ENCODE peak calls at places on chromosomes 5 and 9, in six cellular contexts. H is CD8-positive, alpha-beta memory T cell; V is tibial nerve; E is upper lobe of left lung; P is cardiac muscle cell; M is H7. U is an unnamed sample. For H3K36me3, the result is how much of the 10 kb centered on the place peaks cover.

GRCh38 chr5:72452515-72453259 is 54.5 kb downstream of the ZNF366 start:
- DNase-seq in V (peak), P (no peak), E (no peak), M (no peak), H (no peak), U (no peak)

GRCh38 chr5:57841671-57842375 is 359.2 kb upstream of the ACTBL2 start:
- DNase-seq in V (no peak), H (no peak), E (no peak), M (peak), P (peak), U (no peak)

GRCh38 chr5:57435701-57436134 is 46.9 kb downstream of the ACTBL2 start:
- DNase-seq in H (no peak), V (no peak), M (no peak), P (no peak), E (no peak), U (no peak)

GRCh38 chr9:135130266-135130976 is 43.0 kb downstream of the OLFM1 start:
- DNase-seq in E (no peak), M (no peak), H (no peak), V (no peak), P (no peak), U (no peak)

GRCh38 chr9:13278368-13279246 is 885 bp downstream of the MPDZ start:
- DNase-seq in P (peak), V (peak), H (no peak), M (peak), E (peak), U (no peak)

GRCh38 chr9:133677126-133678010 is 41.2 kb downstream of the DBH start:
- DNase-seq in P (no peak), H (peak), M (no peak), E (peak), V (no peak), U (peak)

GRCh38 chr5:127550652-127551409 is 33.4 kb downstream of the PRRC1 start:
- DNase-seq in M (no peak), H (no peak), V (no peak), P (no peak), E (no peak), U (no peak)

GRCh38 chr5:100852988-100853449 is 50.1 kb downstream of the ST8SIA4 start:
- DNase-seq in M (no peak), H (no peak), V (no peak), P (no peak), E (no peak), U (no peak)

GRCh38 chr9:76602191-76602590 is 143.2 kb downstream of the GCNT1 start:
- DNase-seq in E (no peak), V (no peak), P (no peak), H (no peak), M (no peak), U (no peak)

GRCh38 chr5:56123531-56124243 is 109.4 kb downstream of the ANKRD55 start:
- DNase-seq in H (no peak), P (peak), E (no peak), M (peak), V (no peak), U (no peak)

GRCh38 chr5:79986260-79986659 is 4.8 kb downstream of the MTX3 start:
- DNase-seq in M (no peak), P (no peak), V (no peak), H (no peak), E (no peak), U (no peak)

GRCh38 chr5:179841621-179842020 is 17.0 kb downstream of the MRNIP start:
- DNase-seq in H (no peak), M (no peak), P (no peak), V (no peak), E (peak), U (no peak)

GRCh38 chr9:133857639-133858038 is 119.5 kb upstream of the SARDH start:
- DNase-seq in M (no peak), V (no peak), H (no peak), E (no peak), P (no peak), U (no peak)

GRCh38 chr5:87164409-87164808 is 103.3 kb upstream of the RASA1 start:
- DNase-seq in M (no peak), V (no peak), H (no peak), P (no peak), E (no peak), U (no peak)

GRCh38 chr5:60959156-60959555 is 14.2 kb downstream of the NDUFAF2 start:
- DNase-seq in V (no peak), M (no peak), H (no peak), E (no peak), P (no peak), U (peak)

GRCh38 chr9:117464941-117465616 is 50.2 kb upstream of the ASTN2 start:
- DNase-seq in M (no peak), P (no peak), H (no peak), V (no peak), E (no peak), U (no peak)

GRCh38 chr5:178380541-178381074 is 148.0 kb upstream of the PHYKPL start:
- DNase-seq in P (no peak), V (no peak), H (no peak), M (peak), E (no peak), U (no peak)

GRCh38 chr9:134053941-134054761 is 13.7 kb downstream of the BRD3 start:
- DNase-seq in M (peak), P (no peak), V (no peak), E (peak), H (no peak), U (no peak)

GRCh38 chr5:6260846-6261245 is 117.5 kb downstream of the MED10 start:
- DNase-seq in E (no peak), H (no peak), P (no peak), V (no peak), M (no peak), U (no peak)

GRCh38 chr5:177959315-177959714 is 36.7 kb downstream of the PROP1 start:
- DNase-seq in V (no peak), H (no peak), M (peak), P (no peak), E (no peak), U (no peak)

GRCh38 chr9:129939426-129939825 is 103.6 kb downstream of the FNBP1 start:
- DNase-seq in V (no peak), P (no peak), H (no peak), E (no peak), M (no peak), U (no peak)

GRCh38 chr5:104344809-104345512 is 782.4 kb upstream of the NUDT12 start:
- DNase-seq in H (no peak), M (no peak), E (no peak), V (no peak), P (no peak), U (no peak)

GRCh38 chr5:109819878-109820277 is 130.2 kb downstream of the MAN2A1 start:
- DNase-seq in V (no peak), E (no peak), P (no peak), H (no peak), M (no peak), U (no peak)

GRCh38 chr5:139248826-139249453 is 44.6 kb upstream of the MATR3 start:
- DNase-seq in V (no peak), P (no peak), E (no peak), M (no peak), H (no peak), U (no peak)

GRCh38 chr9:38641985-38642864 is 21.8 kb upstream of the ANKRD18A start:
- DNase-seq in M (peak), V (no peak), P (peak), E (no peak), H (no peak), U (peak)

GRCh38 chr5:95081500-95082355 is 203.2 kb downstream of the MCTP1 start:
- DNase-seq in P (no peak), E (no peak), M (peak), H (peak), V (peak), U (peak)

GRCh38 chr5:160960592-160960991 is 108.6 kb upstream of the ATP10B start:
- DNase-seq in P (no peak), M (no peak), V (no peak), H (no peak), E (no peak), U (no peak)

GRCh38 chr9:105883847-105884246 is 189.5 kb downstream of the TMEM38B start:
- DNase-seq in M (no peak), P (no peak), H (no peak), E (no peak), V (no peak), U (no peak)

GRCh38 chr5:17365756-17366155 is 132.3 kb upstream of the TAF11L2 start:
- DNase-seq in H (no peak), P (no peak), E (no peak), M (no peak), V (no peak), U (no peak)

GRCh38 chr9:137758067-137758466 is 119.5 kb upstream of the CACNA1B start:
- DNase-seq in E (peak), P (no peak), M (no peak), H (no peak), V (no peak), U (no peak)

GRCh38 chr9:137755261-137755927 is 122.2 kb upstream of the CACNA1B start:
- DNase-seq in P (no peak), V (no peak), H (no peak), M (no peak), E (no peak), U (no peak)

GRCh38 chr9:137757613-137758029 is 120.0 kb upstream of the CACNA1B start:
- DNase-seq in P (no peak), M (no peak), E (no peak), H (peak), V (no peak), U (peak)

GRCh38 chr9:137756045-137756744 is 121.4 kb upstream of the CACNA1B start:
- DNase-seq in M (no peak), P (no peak), V (no peak), E (no peak), H (no peak), U (no peak)

GRCh38 chr9:137757139-137757538 is 120.4 kb upstream of the CACNA1B start:
- DNase-seq in E (no peak), P (no peak), H (no peak), V (no peak), M (no peak), U (no peak)
- H3K36me3 ChIP-seq in E (half or more), P (under half), H (under half), V (half or more), M (under half), U (under half)

DNA sequence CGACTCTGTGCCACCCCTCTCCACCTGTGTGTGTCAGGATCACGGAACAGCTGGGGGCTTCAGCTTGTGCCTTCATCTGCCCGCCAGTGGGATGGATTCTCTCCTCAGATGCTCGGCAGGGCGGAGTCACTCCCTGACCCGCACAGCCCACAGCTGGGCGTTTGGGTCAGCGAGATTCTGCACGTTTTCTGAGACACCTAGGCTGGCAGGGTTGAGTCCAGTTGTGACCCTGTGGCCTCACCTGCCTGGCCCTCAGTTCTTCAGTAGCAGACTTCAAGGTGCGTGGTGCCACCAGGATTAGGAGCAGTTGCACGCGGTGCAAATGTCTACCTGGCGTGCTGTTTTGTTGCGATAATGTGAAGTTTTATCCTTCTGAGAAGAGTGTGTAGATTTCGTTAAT is 5.0 kb downstream of the NDUFS6 start:
- DNase-seq in M (no peak), P (no peak), E (no peak), V (no peak), H (no peak), U (no peak)
- H3K36me3 ChIP-seq in M (under half), P (half or more), E (half or more), V (half or more), H (under half), U (half or more)

DNA sequence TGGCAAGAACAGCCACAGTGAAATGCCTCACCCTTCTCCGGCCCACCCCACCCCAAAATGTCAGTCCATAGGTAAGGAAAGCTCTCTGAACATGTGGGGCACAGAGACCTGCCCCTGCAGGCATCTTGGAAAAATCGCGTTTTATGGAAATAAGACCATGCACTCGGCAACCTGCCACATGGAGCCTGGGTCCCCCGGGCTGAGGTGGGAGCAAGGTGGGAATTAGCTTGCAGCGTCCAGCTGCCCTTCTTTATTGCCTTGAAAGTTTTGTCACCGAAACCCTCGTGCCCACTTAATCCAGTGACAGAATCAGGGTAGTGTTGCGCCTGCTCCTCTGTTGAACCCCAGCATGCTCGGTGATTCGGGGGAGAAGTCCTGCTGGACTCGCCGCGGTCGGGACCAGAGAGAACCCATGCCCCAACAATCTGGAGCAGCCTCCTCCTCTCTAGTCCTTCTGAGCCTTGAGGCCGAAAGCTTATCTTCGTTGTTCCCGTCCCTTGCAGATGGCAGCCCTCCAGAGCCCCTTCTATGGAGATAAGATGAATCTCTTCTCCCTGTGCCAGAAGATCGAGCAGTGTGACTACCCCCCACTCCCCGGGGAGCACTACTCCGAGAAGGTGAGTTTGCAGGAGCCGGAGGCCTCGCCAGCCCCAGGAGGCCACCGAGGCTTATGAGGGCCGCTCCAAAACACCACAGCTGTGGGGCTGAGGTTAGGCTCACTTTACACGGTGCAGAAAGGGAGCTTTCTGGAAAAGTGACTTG is 67.9 kb downstream of the PSMB7 start:
- DNase-seq in V (no peak), E (peak), M (no peak), P (no peak), H (no peak), U (no peak)
- H3K36me3 ChIP-seq in V (half or more), E (half or more), M (under half), P (under half), H (under half), U (under half)

DNA sequence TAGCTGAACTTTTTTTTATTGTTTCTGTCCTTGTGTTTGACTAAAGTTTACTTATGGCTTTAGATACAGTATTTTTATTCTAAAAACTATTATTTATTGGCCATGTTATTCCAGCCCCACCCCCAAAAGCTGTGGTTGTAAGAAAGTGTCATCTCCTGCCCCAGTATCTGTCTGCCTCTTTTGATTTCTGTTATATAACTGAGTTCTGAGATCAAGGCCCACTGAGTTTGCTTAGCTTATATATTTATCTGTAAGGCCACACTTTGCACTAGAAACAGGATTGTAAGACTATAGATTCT is 116.8 kb upstream of the TNFAIP8 start:
- DNase-seq in E (no peak), P (no peak), M (no peak), H (no peak), V (no peak), U (peak)
- H3K36me3 ChIP-seq in E (under half), P (under half), M (under half), H (under half), V (under half), U (under half)

DNA sequence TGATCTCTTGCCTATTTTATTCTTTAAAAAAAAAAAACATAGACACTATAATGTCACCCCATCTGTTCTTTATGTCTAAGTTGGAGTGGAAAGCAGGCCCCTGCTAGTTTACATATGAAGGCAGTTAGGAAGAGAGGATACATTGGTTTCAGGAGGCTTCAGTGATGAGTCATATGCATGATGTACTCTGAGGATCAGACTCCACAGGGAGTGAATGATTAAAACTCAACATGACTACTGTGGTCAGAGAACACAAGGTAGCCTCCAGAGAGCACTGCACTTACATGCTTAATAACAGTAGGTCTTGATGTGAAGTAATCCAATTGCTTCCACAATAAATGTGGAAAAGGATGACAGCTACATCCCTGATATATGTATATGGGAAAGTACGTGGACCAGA is 22.7 kb upstream of the FSTL4 start:
- DNase-seq in H (no peak), E (no peak), V (no peak), M (no peak), P (no peak), U (no peak)
- H3K36me3 ChIP-seq in H (under half), E (under half), V (under half), M (under half), P (under half), U (under half)

DNA sequence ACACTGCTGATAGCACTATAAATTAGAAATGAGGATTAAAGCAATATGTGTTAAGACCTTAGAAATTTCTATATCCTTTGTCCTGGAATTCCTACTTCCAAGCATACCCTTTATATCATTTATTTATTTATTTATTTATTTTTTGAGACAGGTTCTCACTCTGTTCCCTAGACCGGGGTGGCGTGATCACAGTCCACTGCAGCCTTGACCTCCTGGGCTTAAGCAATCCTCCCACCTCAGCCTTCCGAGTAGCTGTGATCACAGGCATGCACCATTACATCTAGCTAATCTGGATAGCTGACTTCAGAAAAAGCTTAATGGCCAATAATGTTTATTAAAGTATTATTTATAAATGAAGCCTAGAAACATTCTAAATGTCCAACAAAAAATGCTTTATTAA is 27.3 kb downstream of the ACO1 start:
- DNase-seq in V (no peak), H (no peak), M (no peak), E (no peak), P (no peak), U (no peak)
- H3K36me3 ChIP-seq in V (half or more), H (under half), M (under half), E (half or more), P (under half), U (under half)

DNA sequence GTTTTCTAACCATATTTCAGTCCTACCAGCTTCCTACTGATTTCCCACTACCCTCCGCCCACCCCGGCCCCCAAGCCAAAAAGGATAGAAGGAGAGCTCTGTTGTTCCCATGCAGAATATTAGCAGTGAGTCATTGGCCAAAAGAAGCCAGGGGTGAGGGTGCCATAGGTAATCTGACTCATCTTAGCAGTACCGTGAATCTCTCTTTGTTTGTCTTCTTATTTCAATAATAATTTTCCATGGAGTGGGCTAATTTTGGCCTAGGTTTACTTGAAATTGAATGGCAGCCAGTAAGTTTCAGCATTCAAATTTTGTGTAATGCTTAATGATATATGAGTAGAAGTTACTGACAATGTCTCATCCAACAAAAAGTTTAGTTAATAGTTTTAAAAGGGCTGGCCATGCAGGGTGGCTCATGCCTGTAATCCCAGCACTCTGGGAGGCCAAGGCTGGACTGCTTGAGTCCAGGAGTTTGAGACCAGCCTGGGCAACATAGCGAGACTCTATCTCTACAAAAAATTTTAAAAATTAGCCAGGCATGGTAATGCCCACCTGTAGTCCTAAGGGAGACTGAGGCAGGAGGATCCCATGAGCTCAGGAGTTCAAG is 74.2 kb downstream of the C9orf152 start:
- DNase-seq in H (no peak), P (no peak), E (no peak), V (no peak), M (no peak), U (no peak)
- H3K36me3 ChIP-seq in H (under half), P (under half), E (under half), V (under half), M (under half), U (under half)